ENCODE peak calls at places on chromosome 4, in five cellular contexts. One of them, this sample, is unnamed.

GRCh38 chr4:124070688-124071484 is 641.6 kb downstream of the ANKRD50 start:
- DNase-seq in heart left ventricle: no peak
- DNase-seq in heart right ventricle: no peak
- DNase-seq in LNCaP clone FGC: no peak
- DNase-seq in cardiac muscle cell: no peak
- DNase-seq in this sample: no peak

GRCh38 chr4:158895797-158896442 is 127.1 kb downstream of the FNIP2 start:
- DNase-seq in cardiac muscle cell: peak
- DNase-seq in LNCaP clone FGC: no peak
- DNase-seq in heart left ventricle: no peak
- DNase-seq in heart right ventricle: no peak
- DNase-seq in this sample: no peak

GRCh38 chr4:141912831-141913230 is 276.4 kb downstream of the IL15 start:
- DNase-seq in heart right ventricle: no peak
- DNase-seq in LNCaP clone FGC: no peak
- DNase-seq in heart left ventricle: no peak
- DNase-seq in cardiac muscle cell: peak
- DNase-seq in this sample: no peak

GRCh38 chr4:54784188-54784671 is 126.5 kb downstream of the KIT start:
- DNase-seq in cardiac muscle cell: peak
- DNase-seq in LNCaP clone FGC: peak
- DNase-seq in heart left ventricle: peak
- DNase-seq in heart right ventricle: peak
- DNase-seq in this sample: no peak

GRCh38 chr4:78477276-78477675 is 74.3 kb upstream of the ANXA3 start:
- DNase-seq in LNCaP clone FGC: no peak
- DNase-seq in heart right ventricle: no peak
- DNase-seq in heart left ventricle: no peak
- DNase-seq in cardiac muscle cell: peak
- DNase-seq in this sample: peak

GRCh38 chr4:5885733-5886132 is 7.2 kb downstream of the CRMP1 start:
- DNase-seq in heart right ventricle: no peak
- DNase-seq in LNCaP clone FGC: no peak
- DNase-seq in cardiac muscle cell: no peak
- DNase-seq in heart left ventricle: no peak
- DNase-seq in this sample: no peak

GRCh38 chr4:67396008-67396407 is 149.3 kb downstream of the CENPC start:
- DNase-seq in LNCaP clone FGC: no peak
- DNase-seq in heart right ventricle: no peak
- DNase-seq in cardiac muscle cell: no peak
- DNase-seq in heart left ventricle: no peak
- DNase-seq in this sample: no peak

GRCh38 chr4:163344147-163345050 is 707 bp downstream of the NPY5R start:
- DNase-seq in heart right ventricle: peak
- DNase-seq in LNCaP clone FGC: no peak
- DNase-seq in heart left ventricle: peak
- DNase-seq in cardiac muscle cell: peak
- DNase-seq in this sample: no peak

GRCh38 chr4:148214529-148215166 is 227.6 kb downstream of the NR3C2 start:
- DNase-seq in cardiac muscle cell: no peak
- DNase-seq in heart left ventricle: peak
- DNase-seq in LNCaP clone FGC: no peak
- DNase-seq in heart right ventricle: peak
- DNase-seq in this sample: no peak

GRCh38 chr4:174230680-174231079 is 52.8 kb downstream of the FBXO8 start:
- DNase-seq in heart right ventricle: no peak
- DNase-seq in heart left ventricle: no peak
- DNase-seq in LNCaP clone FGC: no peak
- DNase-seq in cardiac muscle cell: no peak
- DNase-seq in this sample: no peak

GRCh38 chr4:74042681-74043080 is 4.2 kb upstream of the CXCL3 start:
- DNase-seq in cardiac muscle cell: no peak
- DNase-seq in LNCaP clone FGC: no peak
- DNase-seq in heart right ventricle: no peak
- DNase-seq in heart left ventricle: no peak
- DNase-seq in this sample: no peak

GRCh38 chr4:149870008-149870407 is 54.4 kb upstream of the IQCM start:
- DNase-seq in LNCaP clone FGC: no peak
- DNase-seq in heart right ventricle: no peak
- DNase-seq in heart left ventricle: no peak
- DNase-seq in cardiac muscle cell: no peak
- DNase-seq in this sample: no peak

GRCh38 chr4:23887989-23888388 is 1.9 kb downstream of the PPARGC1A start:
- DNase-seq in heart right ventricle: peak
- DNase-seq in LNCaP clone FGC: no peak
- DNase-seq in cardiac muscle cell: no peak
- DNase-seq in heart left ventricle: peak
- DNase-seq in this sample: no peak

GRCh38 chr4:4247711-4248035 is 350 bp downstream of the TMEM128 start:
- DNase-seq in cardiac muscle cell: no peak
- DNase-seq in LNCaP clone FGC: no peak
- DNase-seq in heart right ventricle: no peak
- DNase-seq in heart left ventricle: no peak
- DNase-seq in this sample: peak

GRCh38 chr4:127993150-127993549 is 27.9 kb downstream of the ABHD18 start:
- DNase-seq in LNCaP clone FGC: no peak
- DNase-seq in heart right ventricle: no peak
- DNase-seq in cardiac muscle cell: no peak
- DNase-seq in heart left ventricle: no peak
- DNase-seq in this sample: no peak

GRCh38 chr4:35556387-35556786 is 687.9 kb downstream of the ARAP2 start:
- DNase-seq in heart left ventricle: no peak
- DNase-seq in heart right ventricle: no peak
- DNase-seq in cardiac muscle cell: no peak
- DNase-seq in LNCaP clone FGC: no peak
- DNase-seq in this sample: no peak

GRCh38 chr4:137530176-137530575 is 2.1 kb downstream of the PCDH18 start:
- DNase-seq in cardiac muscle cell: peak
- DNase-seq in heart right ventricle: no peak
- DNase-seq in heart left ventricle: no peak
- DNase-seq in LNCaP clone FGC: no peak
- DNase-seq in this sample: no peak

GRCh38 chr4:142840516-142841123 is 5.5 kb downstream of the INPP4B start:
- DNase-seq in LNCaP clone FGC: peak
- DNase-seq in heart left ventricle: no peak
- DNase-seq in cardiac muscle cell: peak
- DNase-seq in heart right ventricle: no peak
- DNase-seq in this sample: peak

GRCh38 chr4:98932539-98932938 is 3.6 kb upstream of the EIF4E start:
- DNase-seq in cardiac muscle cell: no peak
- DNase-seq in heart left ventricle: no peak
- DNase-seq in LNCaP clone FGC: no peak
- DNase-seq in heart right ventricle: no peak
- DNase-seq in this sample: no peak

GRCh38 chr4:77881460-77882295 is 19.0 kb downstream of the MRPL1 start:
- DNase-seq in cardiac muscle cell: peak
- DNase-seq in heart left ventricle: no peak
- DNase-seq in heart right ventricle: no peak
- DNase-seq in LNCaP clone FGC: peak
- DNase-seq in this sample: no peak

GRCh38 chr4:76953956-76954355 is 4.4 kb downstream of the SEPTIN11 start:
- DNase-seq in heart left ventricle: no peak
- DNase-seq in cardiac muscle cell: no peak
- DNase-seq in LNCaP clone FGC: no peak
- DNase-seq in heart right ventricle: no peak
- DNase-seq in this sample: no peak

GRCh38 chr4:158914178-158914577 is 145.4 kb downstream of the FNIP2 start:
- DNase-seq in LNCaP clone FGC: no peak
- DNase-seq in heart right ventricle: no peak
- DNase-seq in cardiac muscle cell: peak
- DNase-seq in heart left ventricle: no peak
- DNase-seq in this sample: peak

GRCh38 chr4:76605099-76605563 is 170.1 kb downstream of the SHROOM3 start:
- DNase-seq in cardiac muscle cell: no peak
- DNase-seq in heart right ventricle: no peak
- DNase-seq in heart left ventricle: no peak
- DNase-seq in LNCaP clone FGC: no peak
- DNase-seq in this sample: no peak

GRCh38 chr4:40848251-40848650 is 98.5 kb downstream of the NSUN7 start:
- DNase-seq in heart left ventricle: no peak
- DNase-seq in heart right ventricle: no peak
- DNase-seq in LNCaP clone FGC: no peak
- DNase-seq in cardiac muscle cell: no peak
- DNase-seq in this sample: no peak

GRCh38 chr4:174244441-174244840 is 39.0 kb downstream of the FBXO8 start:
- DNase-seq in LNCaP clone FGC: no peak
- DNase-seq in heart right ventricle: no peak
- DNase-seq in heart left ventricle: no peak
- DNase-seq in cardiac muscle cell: no peak
- DNase-seq in this sample: no peak

GRCh38 chr4:138205531-138206233 is 36.5 kb downstream of the SLC7A11 start:
- DNase-seq in heart left ventricle: no peak
- DNase-seq in heart right ventricle: no peak
- DNase-seq in LNCaP clone FGC: no peak
- DNase-seq in cardiac muscle cell: no peak
- DNase-seq in this sample: no peak

DNA sequence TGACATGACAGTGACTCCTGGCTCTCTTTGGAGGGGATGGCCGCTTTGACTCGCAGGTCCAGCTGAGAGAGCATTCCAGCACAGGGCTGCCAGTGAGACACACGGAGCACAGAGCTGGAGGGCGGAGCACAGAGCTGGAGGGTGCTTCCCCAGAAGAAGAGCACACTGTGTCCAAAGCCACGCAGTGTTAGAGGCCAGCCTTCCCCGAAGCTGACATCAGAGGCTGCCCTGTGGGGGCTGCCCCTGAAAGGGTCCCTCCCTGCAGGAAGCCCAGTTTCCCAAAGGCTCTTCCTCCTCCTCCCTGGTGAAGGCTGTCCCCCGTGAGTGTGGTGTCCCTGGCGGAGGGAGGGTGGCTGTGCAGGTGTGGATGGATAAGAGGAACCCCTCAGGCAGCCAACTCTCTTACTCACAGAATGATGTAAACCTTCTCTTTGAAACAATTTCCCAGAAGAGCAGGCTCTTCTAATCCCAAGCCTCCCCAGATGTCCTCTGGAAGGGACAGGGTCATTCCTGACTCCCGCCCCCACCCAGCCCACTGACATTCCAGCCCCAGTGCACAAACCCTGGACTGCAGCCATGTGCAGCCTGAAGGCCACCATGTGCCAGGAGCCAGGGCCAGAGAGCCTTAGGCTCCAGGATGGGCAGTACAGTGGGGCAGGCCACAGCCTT is 53.4 kb downstream of the PSAPL1 start:
- DNase-seq in heart left ventricle: peak
- DNase-seq in heart right ventricle: peak
- DNase-seq in cardiac muscle cell: no peak
- DNase-seq in LNCaP clone FGC: no peak
- DNase-seq in this sample: no peak
- TF ChIP-seq CTCF in heart left ventricle: no peak
- TF ChIP-seq CTCF in heart right ventricle: no peak
- TF ChIP-seq CTCF in cardiac muscle cell: no peak
- TF ChIP-seq CTCF in LNCaP clone FGC: no peak
- TF ChIP-seq CTCF in this sample: no peak

GRCh38 chr4:10856271-10856670 is 171.7 kb upstream of the CLNK start:
- DNase-seq in heart left ventricle: no peak
- DNase-seq in cardiac muscle cell: no peak
- DNase-seq in LNCaP clone FGC: peak
- DNase-seq in heart right ventricle: no peak
- DNase-seq in this sample: no peak
- H3K4me3 ChIP-seq in heart left ventricle: no peak
- H3K4me3 ChIP-seq in cardiac muscle cell: no peak
- H3K4me3 ChIP-seq in LNCaP clone FGC: no peak
- H3K4me3 ChIP-seq in heart right ventricle: no peak
- H3K4me3 ChIP-seq in this sample: no peak

DNA sequence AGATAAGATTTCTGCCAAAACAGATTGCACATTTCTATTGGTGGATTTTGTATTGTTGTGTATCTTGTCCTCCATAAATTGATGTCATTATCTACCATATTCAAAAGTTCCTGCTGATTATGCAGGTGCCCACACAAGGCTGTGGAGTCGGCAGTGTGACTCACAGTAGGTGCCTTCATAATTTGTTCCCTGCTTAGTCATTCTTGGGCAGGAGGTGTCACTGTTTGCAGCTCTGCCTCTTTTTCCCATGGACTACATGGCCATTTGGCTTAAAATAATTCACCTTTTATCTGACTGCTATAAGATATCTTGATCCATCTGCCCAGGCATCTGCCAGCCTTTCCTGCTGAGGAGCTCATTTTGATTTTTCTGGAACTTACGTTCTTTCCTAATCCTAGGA is 33.6 kb upstream of the ENPEP start:
- DNase-seq in heart right ventricle: no peak
- DNase-seq in heart left ventricle: no peak
- DNase-seq in LNCaP clone FGC: no peak
- DNase-seq in cardiac muscle cell: no peak
- DNase-seq in this sample: no peak
- TF ChIP-seq CTCF in heart right ventricle: no peak
- TF ChIP-seq CTCF in heart left ventricle: no peak
- TF ChIP-seq CTCF in LNCaP clone FGC: no peak
- TF ChIP-seq CTCF in cardiac muscle cell: no peak
- TF ChIP-seq CTCF in this sample: peak

DNA sequence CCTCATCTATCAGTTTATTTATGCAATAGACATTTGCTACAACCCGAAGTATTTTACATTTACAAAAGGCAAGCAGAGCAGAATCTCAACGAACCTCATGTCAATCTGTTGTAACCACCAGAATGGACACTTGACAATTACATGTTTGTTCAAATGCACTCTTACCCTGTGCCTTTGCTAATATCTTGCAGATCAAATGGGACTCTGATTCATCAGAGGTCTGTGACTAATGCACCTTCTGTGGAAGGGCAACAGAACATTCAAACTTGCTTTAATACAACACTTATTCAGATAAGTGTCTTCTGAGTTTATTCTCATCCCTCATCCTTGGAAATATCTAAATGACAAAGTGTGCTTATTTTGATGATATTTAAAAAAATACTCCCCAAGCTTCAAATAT is 644.7 kb upstream of the PCDH10 start:
- DNase-seq in heart left ventricle: no peak
- DNase-seq in cardiac muscle cell: no peak
- DNase-seq in LNCaP clone FGC: no peak
- DNase-seq in heart right ventricle: no peak
- DNase-seq in this sample: no peak
- H3K4me3 ChIP-seq in heart left ventricle: no peak
- H3K4me3 ChIP-seq in cardiac muscle cell: no peak
- H3K4me3 ChIP-seq in LNCaP clone FGC: no peak
- H3K4me3 ChIP-seq in heart right ventricle: no peak
- H3K4me3 ChIP-seq in this sample: no peak

GRCh38 chr4:109967798-109968520 is 55.3 kb downstream of the EGF start:
- DNase-seq in cardiac muscle cell: no peak
- DNase-seq in LNCaP clone FGC: peak
- DNase-seq in heart right ventricle: no peak
- DNase-seq in heart left ventricle: no peak
- DNase-seq in this sample: peak

GRCh38 chr4:109962401-109962800 is 49.7 kb downstream of the EGF start:
- DNase-seq in LNCaP clone FGC: no peak
- DNase-seq in heart left ventricle: no peak
- DNase-seq in cardiac muscle cell: no peak
- DNase-seq in heart right ventricle: no peak
- DNase-seq in this sample: no peak

GRCh38 chr4:109969909-109970308 is 57.2 kb downstream of the EGF start:
- DNase-seq in heart left ventricle: no peak
- DNase-seq in heart right ventricle: no peak
- DNase-seq in LNCaP clone FGC: no peak
- DNase-seq in cardiac muscle cell: peak
- DNase-seq in this sample: no peak

GRCh38 chr4:109969087-109969486 is 56.4 kb downstream of the EGF start:
- DNase-seq in heart right ventricle: no peak
- DNase-seq in LNCaP clone FGC: no peak
- DNase-seq in cardiac muscle cell: no peak
- DNase-seq in heart left ventricle: no peak
- DNase-seq in this sample: no peak

GRCh38 chr4:109966891-109967481 is 54.3 kb downstream of the EGF start:
- DNase-seq in LNCaP clone FGC: peak
- DNase-seq in cardiac muscle cell: no peak
- DNase-seq in heart left ventricle: no peak
- DNase-seq in heart right ventricle: no peak
- DNase-seq in this sample: no peak
- TF ChIP-seq CTCF in LNCaP clone FGC: no peak
- TF ChIP-seq CTCF in cardiac muscle cell: no peak
- TF ChIP-seq CTCF in heart left ventricle: no peak
- TF ChIP-seq CTCF in heart right ventricle: no peak
- TF ChIP-seq CTCF in this sample: no peak

This sample was measured in epithelial cell of proximal tubule.